ENCODE peak calls at places on chromosomes 13 and 19, in nine cellular contexts. One of them, this sample, is unnamed.
A peak's percentile ranks its signal among the peaks of the same experiment; 100 is the strongest.

GRCh38 chr13:19586904-19587634 is 25.7 kb upstream of the TPTE2 start:
- DNase-seq in T1000: no peak
- DNase-seq in left cardiac atrium: peak; percentile 43
- DNase-seq in neural progenitor cell: no peak
- DNase-seq in non-pigmented ciliary epithelial cell: no peak
- DNase-seq in NCI-H774: no peak
- DNase-seq in activated gamma-delta T cell treated with Interleukin-2 at 50 U/mL for 16 hours: peak; percentile 67
- DNase-seq in fibroblast of mammary gland: peak; percentile 47
- DNase-seq in AG10803: peak; percentile 46
- DNase-seq in this sample: no peak

GRCh38 chr13:34028496-34029442 is 210.8 kb downstream of the RFC3 start:
- DNase-seq in AG10803: no peak
- DNase-seq in activated gamma-delta T cell treated with Interleukin-2 at 50 U/mL for 16 hours: no peak
- DNase-seq in T1000: no peak
- DNase-seq in non-pigmented ciliary epithelial cell: no peak
- DNase-seq in fibroblast of mammary gland: no peak
- DNase-seq in neural progenitor cell: no peak
- DNase-seq in NCI-H774: no peak
- DNase-seq in left cardiac atrium: no peak
- DNase-seq in this sample: no peak

GRCh38 chr13:52794589-52794988 is 53.9 kb downstream of the PCDH8 start:
- DNase-seq in AG10803: no peak
- DNase-seq in NCI-H774: no peak
- DNase-seq in neural progenitor cell: no peak
- DNase-seq in non-pigmented ciliary epithelial cell: no peak
- DNase-seq in fibroblast of mammary gland: no peak
- DNase-seq in left cardiac atrium: no peak
- DNase-seq in activated gamma-delta T cell treated with Interleukin-2 at 50 U/mL for 16 hours: no peak
- DNase-seq in T1000: no peak
- DNase-seq in this sample: no peak

GRCh38 chr13:80712026-80712425 is 371.1 kb upstream of the SPRY2 start:
- DNase-seq in T1000: no peak
- DNase-seq in AG10803: no peak
- DNase-seq in activated gamma-delta T cell treated with Interleukin-2 at 50 U/mL for 16 hours: no peak
- DNase-seq in neural progenitor cell: no peak
- DNase-seq in non-pigmented ciliary epithelial cell: no peak
- DNase-seq in NCI-H774: no peak
- DNase-seq in left cardiac atrium: no peak
- DNase-seq in fibroblast of mammary gland: peak; percentile 61
- DNase-seq in this sample: peak; percentile 17

GRCh38 chr19:45451181-45451849 is 16.5 kb upstream of the FOSB start:
- DNase-seq in activated gamma-delta T cell treated with Interleukin-2 at 50 U/mL for 16 hours: peak; percentile 59
- DNase-seq in neural progenitor cell: no peak
- DNase-seq in left cardiac atrium: no peak
- DNase-seq in non-pigmented ciliary epithelial cell: no peak
- DNase-seq in fibroblast of mammary gland: peak; percentile 75
- DNase-seq in AG10803: peak; percentile 88
- DNase-seq in NCI-H774: no peak
- DNase-seq in T1000: peak; percentile 21
- DNase-seq in this sample: peak; percentile 76

GRCh38 chr19:44702551-44703176 is 3.7 kb downstream of the CEACAM16 start:
- DNase-seq in left cardiac atrium: no peak
- DNase-seq in AG10803: no peak
- DNase-seq in fibroblast of mammary gland: no peak
- DNase-seq in neural progenitor cell: no peak
- DNase-seq in T1000: no peak
- DNase-seq in non-pigmented ciliary epithelial cell: no peak
- DNase-seq in NCI-H774: no peak
- DNase-seq in activated gamma-delta T cell treated with Interleukin-2 at 50 U/mL for 16 hours: no peak
- DNase-seq in this sample: no peak

GRCh38 chr19:3359850-3360493 is 6.4 kb upstream of the NFIC start:
- DNase-seq in left cardiac atrium: no peak
- DNase-seq in neural progenitor cell: no peak
- DNase-seq in non-pigmented ciliary epithelial cell: no peak
- DNase-seq in T1000: no peak
- DNase-seq in AG10803: no peak
- DNase-seq in fibroblast of mammary gland: no peak
- DNase-seq in activated gamma-delta T cell treated with Interleukin-2 at 50 U/mL for 16 hours: no peak
- DNase-seq in NCI-H774: peak; percentile 13
- DNase-seq in this sample: no peak

GRCh38 chr19:18775586-18776287 is 15.4 kb downstream of the COMP start:
- DNase-seq in neural progenitor cell: no peak
- DNase-seq in fibroblast of mammary gland: peak; percentile 73
- DNase-seq in left cardiac atrium: no peak
- DNase-seq in activated gamma-delta T cell treated with Interleukin-2 at 50 U/mL for 16 hours: no peak
- DNase-seq in NCI-H774: no peak
- DNase-seq in T1000: peak; percentile 40
- DNase-seq in AG10803: peak; percentile 44
- DNase-seq in non-pigmented ciliary epithelial cell: no peak
- DNase-seq in this sample: peak; percentile 28

GRCh38 chr13:45879666-45880065 is 28.1 kb upstream of the SIAH3 start:
- DNase-seq in fibroblast of mammary gland: peak; percentile 18
- DNase-seq in non-pigmented ciliary epithelial cell: no peak
- DNase-seq in AG10803: no peak
- DNase-seq in neural progenitor cell: peak; percentile 55
- DNase-seq in T1000: no peak
- DNase-seq in left cardiac atrium: peak; percentile 47
- DNase-seq in activated gamma-delta T cell treated with Interleukin-2 at 50 U/mL for 16 hours: no peak
- DNase-seq in NCI-H774: no peak
- DNase-seq in this sample: peak; percentile 8

GRCh38 chr19:38425810-38426466 is at the start of gene RASGRP4:
- DNase-seq in non-pigmented ciliary epithelial cell: no peak
- DNase-seq in T1000: no peak
- DNase-seq in left cardiac atrium: peak; percentile 38
- DNase-seq in fibroblast of mammary gland: no peak
- DNase-seq in activated gamma-delta T cell treated with Interleukin-2 at 50 U/mL for 16 hours: no peak
- DNase-seq in AG10803: no peak
- DNase-seq in NCI-H774: no peak
- DNase-seq in neural progenitor cell: no peak
- DNase-seq in this sample: no peak

GRCh38 chr13:101795025-101795424 is 342.6 kb downstream of the ITGBL1 start:
- DNase-seq in neural progenitor cell: no peak
- DNase-seq in NCI-H774: no peak
- DNase-seq in fibroblast of mammary gland: peak; percentile 7
- DNase-seq in non-pigmented ciliary epithelial cell: no peak
- DNase-seq in AG10803: no peak
- DNase-seq in activated gamma-delta T cell treated with Interleukin-2 at 50 U/mL for 16 hours: no peak
- DNase-seq in left cardiac atrium: no peak
- DNase-seq in T1000: no peak
- DNase-seq in this sample: no peak

GRCh38 chr13:111359237-111359915 is 38.9 kb downstream of the TEX29 start:
- DNase-seq in AG10803: peak; percentile 45
- DNase-seq in fibroblast of mammary gland: peak; percentile 34
- DNase-seq in neural progenitor cell: peak; percentile 63
- DNase-seq in left cardiac atrium: no peak
- DNase-seq in activated gamma-delta T cell treated with Interleukin-2 at 50 U/mL for 16 hours: no peak
- DNase-seq in NCI-H774: no peak
- DNase-seq in non-pigmented ciliary epithelial cell: no peak
- DNase-seq in T1000: no peak
- DNase-seq in this sample: no peak

GRCh38 chr19:50551034-50551712 is 17.1 kb downstream of the LRRC4B start:
- DNase-seq in AG10803: no peak
- DNase-seq in fibroblast of mammary gland: no peak
- DNase-seq in left cardiac atrium: no peak
- DNase-seq in activated gamma-delta T cell treated with Interleukin-2 at 50 U/mL for 16 hours: no peak
- DNase-seq in non-pigmented ciliary epithelial cell: no peak
- DNase-seq in NCI-H774: no peak
- DNase-seq in neural progenitor cell: peak; percentile 34
- DNase-seq in T1000: no peak
- DNase-seq in this sample: no peak

This sample was measured in cardiac fibroblast.